ENCODE peak calls at places on chromosomes 11 and 22, in ten cellular contexts. M is BE2C; R is transverse colon; W is DMS 273 treated with DMSO at 0.1 percent for 48 hours; V is iris pigment epithelial cell; Q is epithelial cell of prostate; N is activated T-helper 1 cell treated with Interleukin-2 at 50 U/mL for 16 hours; F is NCI-H1092 treated with DMSO at 0.1 percent for 48 hours; U is stimulated activated CD8-positive, alpha-beta memory T cell treated with anti-CD3 and anti-CD28 coated beads, Interleukin-4, amount 100 ng/mL, for 1 hour; A is LoVo. K is an unnamed sample.

GRCh38 chr11:112513936-112514716 is 253.5 kb upstream of the PLET1 start:
- DNase-seq in M (no peak), R (no peak), W (peak), V (no peak), Q (no peak), N (no peak), F (peak), U (no peak), A (no peak), K (no peak)

GRCh38 chr11:117070016-117070415 is 28.2 kb downstream of the SIK3 start:
- DNase-seq in M (no peak), R (no peak), W (no peak), V (peak), Q (no peak), N (no peak), F (no peak), U (no peak), A (no peak), K (no peak)

GRCh38 chr11:116482716-116483115 is 290.1 kb downstream of the BUD13 start:
- DNase-seq in M (no peak), R (no peak), W (no peak), V (no peak), Q (no peak), N (no peak), F (no peak), U (no peak), A (no peak), K (no peak)

GRCh38 chr11:48077251-48077650 is 96.9 kb downstream of the PTPRJ start:
- DNase-seq in M (no peak), R (no peak), W (no peak), V (peak), Q (no peak), N (no peak), F (no peak), U (no peak), A (no peak), K (no peak)

GRCh38 chr22:36323182-36323854 is 64.4 kb downstream of the MYH9 start:
- DNase-seq in M (no peak), R (peak), W (no peak), V (peak), Q (no peak), N (no peak), F (peak), U (no peak), A (no peak), K (no peak)

GRCh38 chr22:23063539-23064380 is 6.6 kb upstream of the GNAZ start:
- DNase-seq in M (peak), R (no peak), W (no peak), V (no peak), Q (no peak), N (no peak), F (no peak), U (no peak), A (no peak), K (no peak)

GRCh38 chr11:29448246-29448877 is 568.5 kb downstream of the KCNA4 start:
- DNase-seq in M (no peak), R (no peak), W (no peak), V (peak), Q (no peak), N (no peak), F (peak), U (no peak), A (peak), K (peak)

GRCh38 chr11:75270896-75271415 is 30.4 kb downstream of the TPBGL start:
- DNase-seq in M (peak), R (peak), W (no peak), V (peak), Q (no peak), N (no peak), F (peak), U (no peak), A (no peak), K (no peak)

GRCh38 chr22:40512426-40513136 is 123.9 kb downstream of the MRTFA start:
- DNase-seq in M (no peak), R (no peak), W (peak), V (peak), Q (no peak), N (no peak), F (no peak), U (no peak), A (peak), K (no peak)

GRCh38 chr22:19663821-19664325 is 50.4 kb upstream of the SEPTIN5 start:
- DNase-seq in M (peak), R (no peak), W (peak), V (peak), Q (no peak), N (no peak), F (peak), U (no peak), A (no peak), K (no peak)

GRCh38 chr22:37898441-37899181 is 7.5 kb upstream of the MICALL1 start:
- DNase-seq in M (no peak), R (no peak), W (no peak), V (no peak), Q (no peak), N (no peak), F (no peak), U (no peak), A (peak), K (no peak)

GRCh38 chr11:84255483-84255882 is 969.3 kb upstream of the CCDC90B start:
- DNase-seq in M (no peak), R (no peak), W (no peak), V (no peak), Q (no peak), N (no peak), F (no peak), U (no peak), A (no peak), K (no peak)

GRCh38 chr11:119697882-119698281 is 31.1 kb downstream of the NECTIN1 start:
- DNase-seq in M (no peak), R (no peak), W (no peak), V (no peak), Q (no peak), N (no peak), F (no peak), U (no peak), A (no peak), K (no peak)